ENCODE peak calls at places on chromosomes 11 and 22, in four cellular contexts. A, S, F and T are unnamed samples. For H3K36me3 and H3K4me1, the result is how much of the 10 kb centered on the place peaks cover.

GRCh38 chr11:42631223-42631843 is 680.5 kb upstream of the API5 start:
- DNase-seq in A (no peak), S (no peak), F (peak), T (no peak)

GRCh38 chr11:63762662-63763505 is 5.7 kb downstream of the ZFTA start:
- DNase-seq in S (no peak), A (no peak), F (peak), T (no peak)

GRCh38 chr11:82775736-82776346 is 42.2 kb upstream of the FAM181B start:
- DNase-seq in S (no peak), A (no peak), F (peak), T (no peak)

GRCh38 chr11:3130269-3131071 is 34.6 kb downstream of the OSBPL5 start:
- DNase-seq in S (no peak), F (no peak), A (no peak), T (no peak)

GRCh38 chr11:2268911-2269600 is 1.3 kb downstream of the ASCL2 start:
- DNase-seq in F (peak), S (no peak), A (peak), T (peak)

GRCh38 chr11:128902515-128903066 is 11.4 kb downstream of the KCNJ5 start:
- DNase-seq in S (no peak), F (peak), A (no peak), T (no peak)

GRCh38 chr11:12086271-12087074 is 23.9 kb upstream of the MICAL2 start:
- DNase-seq in S (peak), A (no peak), F (peak), T (no peak)

GRCh38 chr11:69791266-69791665 is 16.1 kb upstream of the FGF4 start:
- DNase-seq in A (no peak), F (peak), S (no peak), T (no peak)

GRCh38 chr22:50524664-50525103 is 714 bp downstream of the SCO2 start:
- DNase-seq in F (no peak), A (no peak), S (no peak), T (no peak)

GRCh38 chr22:42986115-42986514 is 28.8 kb downstream of the PACSIN2 start:
- DNase-seq in S (no peak), A (no peak), F (no peak), T (no peak)

GRCh38 chr11:83612891-83613766 is 327.0 kb upstream of the CCDC90B start:
- DNase-seq in F (no peak), S (no peak), A (no peak), T (no peak)

GRCh38 chr22:44821741-44822425 is 69.5 kb downstream of the ARHGAP8 start:
- DNase-seq in S (no peak), F (no peak), A (no peak), T (no peak)

GRCh38 chr22:40037320-40037719 is 42.6 kb downstream of the FAM83F start:
- DNase-seq in F (no peak), A (no peak), S (no peak), T (no peak)

GRCh38 chr11:46363455-46363920 is 16.2 kb downstream of the DGKZ start:
- DNase-seq in F (peak), A (no peak), S (no peak), T (no peak)

GRCh38 chr11:103546236-103546635 is 437.0 kb downstream of the DYNC2H1 start:
- DNase-seq in S (no peak), F (peak), A (no peak), T (no peak)

GRCh38 chr11:61019037-61019817 is 47.7 kb downstream of the CD6 start:
- DNase-seq in S (no peak), A (no peak), F (no peak), T (no peak)

GRCh38 chr11:2451336-2451735 is 6.5 kb downstream of the KCNQ1 start:
- DNase-seq in F (no peak), S (no peak), A (no peak), T (no peak)

GRCh38 chr22:49712195-49712791 is 115.4 kb downstream of the BRD1 start:
- DNase-seq in A (no peak), F (peak), S (no peak), T (no peak)

GRCh38 chr11:65293909-65294381 is 20.7 kb upstream of the CDC42EP2 start:
- DNase-seq in F (no peak), S (no peak), A (no peak), T (no peak)
- H3K36me3 ChIP-seq in F (under half), S (under half), A (half or more), T (under half)

DNA sequence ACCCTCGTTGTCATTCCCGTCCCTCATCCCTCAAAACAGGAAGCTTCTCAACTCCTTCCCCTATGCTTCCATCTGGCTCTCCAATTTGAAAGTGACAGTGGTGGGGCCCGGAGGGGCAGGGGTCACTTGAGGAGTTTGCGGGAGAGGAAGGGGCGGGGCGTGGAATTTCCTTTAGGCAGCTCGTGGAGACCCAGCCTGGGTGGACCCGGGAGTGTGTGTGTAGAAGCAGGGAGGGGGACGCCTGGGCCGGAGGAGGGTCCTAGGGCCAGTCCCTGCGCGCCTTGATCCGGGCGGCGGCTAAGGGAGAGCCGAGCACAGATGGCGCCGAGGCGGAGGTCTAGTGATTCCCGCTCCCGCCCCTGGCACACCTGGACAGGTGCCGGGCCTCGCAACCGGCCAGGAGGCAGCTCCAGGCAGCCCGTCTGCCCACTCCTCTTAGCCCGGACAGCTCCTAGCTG is 7.8 kb upstream of the PAX6 start:
- DNase-seq in F (no peak), S (no peak), A (no peak), T (no peak)
- H3K4me1 ChIP-seq in F (under half), S (under half), A (under half), T (under half)

DNA sequence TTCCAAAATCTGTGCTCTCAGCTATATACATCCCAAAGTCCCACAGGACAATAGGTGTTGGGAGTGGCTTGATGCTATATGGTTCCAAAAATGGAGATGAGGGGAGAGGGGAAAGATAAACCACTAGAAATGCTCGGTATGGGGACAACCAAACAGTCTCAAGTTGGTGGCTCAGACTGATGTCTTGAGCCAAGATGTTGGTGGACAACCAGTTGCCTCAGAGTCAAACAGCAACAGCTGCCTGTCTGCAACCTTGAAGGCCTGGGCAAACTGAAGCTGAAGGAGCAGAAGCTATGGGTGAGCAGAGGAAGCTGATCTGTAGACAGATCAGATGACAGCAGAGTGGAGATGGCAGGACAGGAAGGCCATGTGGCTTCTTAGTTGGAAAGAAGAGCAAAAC is 4.0 kb downstream of the RRP8 start:
- DNase-seq in F (no peak), S (no peak), A (no peak), T (no peak)
- H3K36me3 ChIP-seq in F (under half), S (under half), A (half or more), T (half or more)

DNA sequence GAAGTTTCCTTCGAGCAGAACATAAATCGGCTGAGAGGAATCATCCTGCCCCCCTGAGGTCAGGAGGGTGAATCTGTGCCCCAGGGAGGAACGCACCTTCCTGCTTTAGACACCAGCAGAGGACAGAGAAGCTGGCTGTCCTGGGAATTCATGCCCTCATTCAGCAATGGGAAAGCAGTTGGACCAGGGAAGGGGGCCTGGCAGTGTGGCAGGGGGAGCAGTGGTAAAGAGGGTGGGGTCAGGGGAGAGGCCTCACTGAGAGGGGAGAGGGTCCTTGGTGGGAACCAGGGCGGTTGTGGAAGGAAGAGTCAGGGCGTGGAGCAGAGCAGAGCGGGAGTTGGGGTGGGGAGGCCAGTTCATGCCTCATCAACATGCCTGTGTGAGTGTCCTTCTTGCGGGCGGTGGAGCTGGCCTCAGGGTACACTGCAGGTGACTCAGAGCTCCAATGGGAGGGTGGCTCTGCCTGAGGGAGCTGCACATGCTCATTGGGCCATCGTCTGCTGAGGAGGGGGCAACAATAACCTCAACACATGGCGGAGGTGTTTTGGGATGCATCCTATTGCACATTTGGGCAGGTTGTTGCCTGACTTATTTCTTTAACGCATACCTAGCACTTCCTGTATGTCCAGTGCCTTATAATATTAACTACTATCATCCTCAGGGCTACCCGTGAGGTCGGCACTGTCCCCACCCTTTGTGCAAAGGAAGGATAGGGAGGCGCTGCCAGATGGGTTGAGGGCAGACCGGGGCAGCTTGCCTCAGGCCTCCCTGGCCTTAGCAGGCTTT is 23.2 kb downstream of the MED15 start:
- DNase-seq in S (no peak), A (no peak), F (peak), T (no peak)
- H3K4me1 ChIP-seq in S (half or more), A (under half), F (under half), T (under half)

GRCh38 chr11:72836111-72836510 is 21.9 kb downstream of the ATG16L2 start:
- DNase-seq in S (no peak), A (no peak), F (no peak), T (no peak)

GRCh38 chr11:72832301-72833082 is 18.3 kb downstream of the ATG16L2 start:
- DNase-seq in F (no peak), S (no peak), A (no peak), T (no peak)

GRCh38 chr11:72833083-72833733 is 19.0 kb downstream of the ATG16L2 start:
- DNase-seq in S (no peak), A (no peak), F (no peak), T (no peak)

GRCh38 chr11:72833792-72834501 is 19.7 kb downstream of the ATG16L2 start:
- DNase-seq in A (no peak), F (no peak), S (no peak), T (no peak)

DNA sequence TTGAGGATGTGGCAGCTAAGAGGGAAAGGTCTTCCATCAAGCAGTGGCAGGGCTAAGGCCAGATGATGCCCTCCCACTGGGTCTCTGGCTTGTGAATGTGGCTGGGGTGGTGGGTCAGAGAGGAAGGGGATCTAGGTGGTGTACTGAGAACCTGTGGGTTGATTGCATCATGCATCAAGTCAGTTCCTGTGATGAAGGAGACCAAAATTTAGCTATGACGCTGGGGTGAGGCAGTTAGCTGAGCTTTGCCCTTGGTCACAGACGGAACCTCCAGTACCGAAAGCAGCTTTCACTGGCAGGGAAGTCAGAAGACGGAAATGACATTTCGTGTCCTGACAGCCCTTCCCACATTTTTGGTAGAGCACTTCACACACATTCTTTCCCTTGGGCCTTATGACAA is 20.7 kb downstream of the ATG16L2 start:
- DNase-seq in F (no peak), A (no peak), S (no peak), T (no peak)
- H3K36me3 ChIP-seq in F (under half), A (under half), S (under half), T (under half)

GRCh38 chr22:23243006-23243573 is 62.8 kb downstream of the BCR start:
- DNase-seq in A (no peak), S (no peak), F (peak), T (peak)
- H3K4me1 ChIP-seq in A (half or more), S (half or more), F (under half), T (half or more)

DNA sequence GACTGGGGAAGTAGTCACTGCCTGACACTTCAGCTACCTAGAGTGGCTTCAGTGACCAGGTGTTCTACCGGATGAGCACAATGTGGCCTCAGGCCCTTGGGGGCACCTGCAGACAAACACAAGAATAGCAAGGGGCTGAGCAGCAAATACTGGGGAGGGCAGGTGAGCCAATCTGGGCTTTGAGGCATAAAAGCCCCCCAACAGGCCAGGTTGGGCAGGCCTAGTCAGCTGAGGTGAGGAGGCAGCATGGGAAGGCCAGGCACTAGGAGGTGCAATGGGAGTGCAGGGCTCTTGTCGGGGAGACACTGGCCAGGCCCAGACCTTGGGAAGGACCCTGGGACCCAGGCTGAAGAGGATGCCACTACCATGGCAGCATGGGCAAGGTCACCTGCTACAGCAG is 9.0 kb downstream of the UFD1 start:
- DNase-seq in A (no peak), F (no peak), S (no peak), T (no peak)
- H3K36me3 ChIP-seq in A (half or more), F (under half), S (half or more), T (half or more)

DNA sequence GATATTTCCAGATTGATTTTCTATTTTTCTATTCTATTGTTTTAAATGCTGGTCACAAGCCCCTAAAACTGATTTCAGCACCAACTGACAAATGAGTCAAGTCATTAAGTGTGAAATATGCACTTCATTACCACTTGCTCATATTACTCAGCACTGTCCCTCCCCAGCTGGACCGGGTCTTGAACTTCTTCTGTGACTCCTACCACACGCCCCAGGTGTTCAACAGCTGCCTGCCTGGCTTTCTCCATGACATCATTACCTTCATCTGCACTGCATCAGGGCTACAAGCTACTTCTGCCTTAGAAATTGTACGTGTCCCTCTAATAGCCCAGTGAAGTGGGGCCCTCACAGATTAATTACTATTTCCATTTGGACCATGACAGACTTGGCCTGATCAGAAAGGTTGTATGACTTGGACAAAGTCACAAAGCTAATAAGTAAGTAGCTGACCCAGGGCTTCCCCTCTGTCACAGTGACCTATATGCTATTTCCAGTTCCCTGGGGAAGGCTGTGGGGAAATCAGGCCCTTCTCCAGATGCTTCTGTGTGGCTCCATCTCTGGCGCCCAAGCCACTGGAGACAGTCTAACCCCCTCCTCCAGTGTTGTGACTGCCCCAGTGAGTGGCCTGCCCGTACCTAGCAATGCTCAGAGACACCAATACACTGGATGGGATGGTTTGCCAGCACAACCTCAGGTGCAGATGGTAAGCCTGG is 18.1 kb downstream of the TBC1D10A start:
- DNase-seq in F (peak), S (no peak), A (no peak), T (no peak)
- H3K4me1 ChIP-seq in F (under half), S (half or more), A (half or more), T (half or more)